ENCODE peak calls at places on chromosome 18, in four cellular contexts. T is activated CD4-positive, alpha-beta T cell treated with anti-CD3 and anti-CD28 coated beads for 24 hours; N is frontal cortex; P is T-helper 9 cell. A is an unnamed sample.

GRCh38 chr18:78896111-78896510 is 83.5 kb upstream of the SALL3 start:
- DNase-seq in P (no peak), N (no peak), T (no peak), A (no peak)

GRCh38 chr18:37302519-37302918 is 263.1 kb downstream of the CELF4 start:
- DNase-seq in T (no peak), N (no peak), P (no peak), A (no peak)

GRCh38 chr18:72811047-72811446 is 56.7 kb downstream of the NETO1 start:
- DNase-seq in N (no peak), P (no peak), T (no peak), A (no peak)

GRCh38 chr18:43396266-43396665 is 119.0 kb upstream of the SYT4 start:
- DNase-seq in T (no peak), P (no peak), N (no peak), A (no peak)

GRCh38 chr18:62963522-62963921 is 248.2 kb downstream of the PHLPP1 start:
- DNase-seq in P (no peak), N (no peak), T (no peak), A (no peak)

GRCh38 chr18:2002178-2002577 is 569.1 kb downstream of the METTL4 start:
- DNase-seq in T (no peak), P (no peak), N (no peak), A (no peak)

GRCh38 chr18:48953096-48953706 is 2.4 kb upstream of the SMAD7 start:
- DNase-seq in P (no peak), T (no peak), N (no peak), A (no peak)

GRCh38 chr18:30682667-30683066 is 359.9 kb downstream of the DSC3 start:
- DNase-seq in N (no peak), T (no peak), P (no peak), A (no peak)

GRCh38 chr18:80033181-80034067 is 810 bp upstream of the RBFA start:
- DNase-seq in N (no peak), T (peak), P (peak), A (peak)

GRCh38 chr18:39721712-39722111 is 2156.1 kb upstream of the CELF4 start:
- DNase-seq in T (no peak), N (no peak), P (no peak), A (no peak)

GRCh38 chr18:60040966-60041365 is 141.2 kb downstream of the PMAIP1 start:
- DNase-seq in P (no peak), N (no peak), T (no peak), A (no peak)

GRCh38 chr18:67896471-67896870 is 380.0 kb upstream of the DSEL start:
- DNase-seq in N (no peak), T (no peak), P (no peak), A (no peak)

GRCh38 chr18:37637451-37637850 is 71.9 kb upstream of the CELF4 start:
- DNase-seq in T (no peak), P (no peak), N (no peak), A (no peak)

GRCh38 chr18:58988595-58988994 is 123.9 kb downstream of the ZNF532 start:
- DNase-seq in P (no peak), N (no peak), T (no peak), A (no peak)